ENCODE peak calls at places on chromosomes 13 and 19, in ten cellular contexts. K, R, H, Q, V, J, S, D, F and B are unnamed samples.

GRCh38 chr19:40245506-40246128 is 19.1 kb upstream of the CCNP start:
- DNase-seq in K (no peak), R (no peak), H (no peak), Q (no peak), V (no peak), J (no peak), S (peak; percentile 22), D (no peak), F (no peak), B (no peak)

GRCh38 chr13:92390217-92390616 is 836.4 kb upstream of the GPC6 start:
- DNase-seq in K (no peak), R (no peak), H (no peak), Q (no peak), V (no peak), J (peak; percentile 75), S (no peak), D (no peak), F (no peak), B (no peak)

GRCh38 chr19:2438178-2438577 is 10.8 kb upstream of the TIMM13 start:
- DNase-seq in K (no peak), R (no peak), H (no peak), Q (no peak), V (no peak), J (no peak), S (no peak), D (no peak), F (no peak), B (no peak)

GRCh38 chr13:84867246-84867645 is 932.0 kb downstream of the SLITRK6 start:
- DNase-seq in K (no peak), R (no peak), H (no peak), Q (no peak), V (no peak), J (no peak), S (no peak), D (no peak), F (no peak), B (no peak)

GRCh38 chr19:38721977-38722773 is 22.1 kb downstream of the CAPN12 start:
- DNase-seq in K (no peak), R (no peak), H (no peak), Q (no peak), V (no peak), J (no peak), S (no peak), D (no peak), F (no peak), B (peak; percentile 81)

GRCh38 chr13:45107539-45107938 is 12.8 kb upstream of the GTF2F2 start:
- DNase-seq in K (no peak), R (no peak), H (no peak), Q (no peak), V (no peak), J (no peak), S (no peak), D (no peak), F (no peak), B (no peak)

GRCh38 chr13:35478384-35479222 is 2.1 kb upstream of the MAB21L1 start:
- DNase-seq in K (no peak), R (no peak), H (no peak), Q (no peak), V (no peak), J (no peak), S (peak; percentile 64), D (no peak), F (no peak), B (no peak)

GRCh38 chr19:49566302-49566701 is 14.1 kb downstream of the NOSIP start:
- DNase-seq in K (no peak), R (no peak), H (no peak), Q (no peak), V (no peak), J (no peak), S (no peak), D (no peak), F (no peak), B (no peak)

GRCh38 chr19:1813837-1814217 is 1.8 kb upstream of the ATP8B3 start:
- DNase-seq in K (no peak), R (no peak), H (no peak), Q (no peak), V (no peak), J (no peak), S (no peak), D (no peak), F (no peak), B (no peak)

GRCh38 chr19:47471733-47472457 is at the start of gene SLC8A2:
- DNase-seq in K (peak; percentile 14), R (peak; percentile 61), H (peak; percentile 36), Q (peak; percentile 74), V (peak; percentile 84), J (peak; percentile 66), S (peak; percentile 84), D (peak; percentile 82), F (peak; percentile 74), B (peak; percentile 77)

GRCh38 chr13:33281951-33282595 is 3.5 kb downstream of the STARD13 start:
- DNase-seq in K (no peak), R (no peak), H (no peak), Q (peak; percentile 60), V (peak; percentile 39), J (no peak), S (no peak), D (no peak), F (no peak), B (no peak)

GRCh38 chr19:7257148-7258041 is 36.8 kb downstream of the INSR start:
- DNase-seq in K (no peak), R (no peak), H (no peak), Q (no peak), V (peak; percentile 33), J (no peak), S (no peak), D (peak; percentile 81), F (no peak), B (no peak)

GRCh38 chr19:45150731-45151725 is 9.8 kb downstream of the NKPD1 start:
- DNase-seq in K (no peak), R (no peak), H (no peak), Q (no peak), V (no peak), J (no peak), S (peak; percentile 52), D (no peak), F (no peak), B (no peak)

GRCh38 chr13:36360863-36361262 is 14.7 kb upstream of the SPART start:
- DNase-seq in K (no peak), R (no peak), H (no peak), Q (no peak), V (no peak), J (no peak), S (no peak), D (no peak), F (no peak), B (no peak)

GRCh38 chr13:20960663-20961309 is 58.2 kb upstream of the XPO4 start:
- DNase-seq in K (no peak), R (no peak), H (no peak), Q (no peak), V (no peak), J (peak; percentile 29), S (no peak), D (no peak), F (no peak), B (peak; percentile 42)

GRCh38 chr13:110682746-110683145 is 23.2 kb downstream of the CARS2 start:
- DNase-seq in K (no peak), R (no peak), H (no peak), Q (no peak), V (no peak), J (no peak), S (no peak), D (no peak), F (no peak), B (no peak)

GRCh38 chr13:23383151-23383550 is 50.4 kb downstream of the SACS start:
- DNase-seq in K (no peak), R (no peak), H (no peak), Q (no peak), V (no peak), J (no peak), S (no peak), D (no peak), F (no peak), B (no peak)

GRCh38 chr19:4456843-4457653 is 546 bp downstream of the UBXN6 start:
- DNase-seq in K (peak; percentile 21), R (no peak), H (peak; percentile 25), Q (peak; percentile 37), V (peak; percentile 85), J (peak; percentile 70), S (peak; percentile 87), D (peak; percentile 53), F (no peak), B (no peak)

GRCh38 chr13:110593430-110594130 is 21.8 kb upstream of the NAXD start:
- DNase-seq in K (no peak), R (no peak), H (no peak), Q (peak; percentile 62), V (peak; percentile 65), J (peak; percentile 54), S (no peak), D (no peak), F (no peak), B (no peak)

GRCh38 chr19:48481846-48482639 is 12.9 kb downstream of the CYTH2 start:
- DNase-seq in K (no peak), R (no peak), H (no peak), Q (no peak), V (no peak), J (no peak), S (no peak), D (no peak), F (no peak), B (no peak)

GRCh38 chr13:76656496-76656895 is 229.7 kb downstream of the KCTD12 start:
- DNase-seq in K (no peak), R (no peak), H (no peak), Q (no peak), V (no peak), J (no peak), S (no peak), D (no peak), F (no peak), B (no peak)

GRCh38 chr13:95256086-95256485 is 45.2 kb downstream of the ABCC4 start:
- DNase-seq in K (peak; percentile 75), R (no peak), H (no peak), Q (peak; percentile 97), V (peak; percentile 76), J (no peak), S (no peak), D (no peak), F (no peak), B (no peak)

GRCh38 chr19:861756-862528 is 2.5 kb downstream of the CFD start:
- DNase-seq in K (no peak), R (peak; percentile 87), H (peak; percentile 50), Q (no peak), V (peak; percentile 70), J (peak; percentile 37), S (peak; percentile 89), D (no peak), F (peak; percentile 71), B (peak; percentile 81)

GRCh38 chr13:74250738-74251190 is 116.6 kb upstream of the KLF12 start:
- DNase-seq in K (peak; percentile 78), R (no peak), H (no peak), Q (no peak), V (peak; percentile 59), J (no peak), S (no peak), D (no peak), F (no peak), B (no peak)

GRCh38 chr19:15672580-15673175 is at the start of gene CYP4F12:
- DNase-seq in K (no peak), R (peak; percentile 32), H (no peak), Q (no peak), V (no peak), J (no peak), S (peak; percentile 93), D (peak; percentile 92), F (peak; percentile 96), B (peak; percentile 83)

GRCh38 chr13:42633495-42633894 is 59.5 kb downstream of the TNFSF11 start:
- DNase-seq in K (no peak), R (no peak), H (no peak), Q (no peak), V (no peak), J (no peak), S (no peak), D (no peak), F (no peak), B (no peak)

GRCh38 chr13:25032160-25032559 is 63.8 kb upstream of the PABPC3 start:
- DNase-seq in K (no peak), R (no peak), H (no peak), Q (no peak), V (no peak), J (no peak), S (no peak), D (no peak), F (no peak), B (no peak)

GRCh38 chr19:29630661-29631060 is 24.6 kb downstream of the POP4 start:
- DNase-seq in K (no peak), R (no peak), H (no peak), Q (no peak), V (peak; percentile 54), J (no peak), S (no peak), D (no peak), F (no peak), B (no peak)